ENCODE peak calls at places on chromosomes 4 and X, in ten cellular contexts. B is fibroblast of pulmonary artery, A is kidney glomerular epithelial cell, E is HS-27A, V is astrocyte, N is endothelial cell, P is mammary epithelial cell, X is non-pigmented ciliary epithelial cell, H is nephron progenitor cell, D is NAMALWA. Z is an unnamed sample.

GRCh38 chr4:128565565-128566186 is 243.8 kb upstream of the JADE1 start:
- DNase-seq in B (peak; percentile 71), A (no peak), E (no peak), V (no peak), N (peak; percentile 74), P (no peak), X (no peak), H (peak; percentile 48), D (peak; percentile 55), Z (peak; percentile 3)

GRCh38 chr4:77433102-77433733 is 172.4 kb upstream of the CXCL13 start:
- DNase-seq in B (peak; percentile 60), A (peak; percentile 56), E (peak; percentile 19), V (peak; percentile 21), N (peak; percentile 31), P (peak; percentile 44), X (no peak), H (peak; percentile 13), D (peak; percentile 81), Z (no peak)

GRCh38 chrX:9947395-9947794 is 19.8 kb upstream of the CLDN34 start:
- DNase-seq in B (no peak), A (no peak), E (no peak), V (no peak), N (no peak), P (no peak), X (no peak), H (no peak), D (no peak), Z (no peak)

GRCh38 chr4:113760094-113760851 is 1.3 kb downstream of the CAMK2D start:
- DNase-seq in B (peak; percentile 65), A (peak; percentile 53), E (no peak), V (peak; percentile 52), N (no peak), P (peak; percentile 59), X (no peak), H (peak; percentile 39), D (peak; percentile 64), Z (peak; percentile 20)

GRCh38 chr4:183356931-183357675 is 34.9 kb upstream of the CLDN24 start:
- DNase-seq in B (no peak), A (no peak), E (no peak), V (no peak), N (no peak), P (peak; percentile 98), X (no peak), H (no peak), D (no peak), Z (no peak)

GRCh38 chr4:38499101-38499500 is 164.9 kb upstream of the KLF3 start:
- DNase-seq in B (no peak), A (no peak), E (no peak), V (peak; percentile 65), N (no peak), P (no peak), X (no peak), H (no peak), D (no peak), Z (no peak)

GRCh38 chrX:1086444-1087409 is 125.7 kb downstream of the CRLF2 start:
- DNase-seq in B (no peak), A (no peak), E (no peak), V (no peak), N (no peak), P (peak; percentile 6), X (no peak), H (no peak), D (no peak), Z (no peak)

GRCh38 chrX:47862680-47863079 is 26.0 kb downstream of the ZNF81 start:
- DNase-seq in B (no peak), A (peak; percentile 1), E (no peak), V (no peak), N (no peak), P (no peak), X (no peak), H (no peak), D (no peak), Z (no peak)

GRCh38 chrX:57918750-57919436 is 8.6 kb upstream of the ZXDA start:
- DNase-seq in B (peak; percentile 52), A (no peak), E (no peak), V (no peak), N (no peak), P (no peak), X (no peak), H (no peak), D (peak; percentile 57), Z (peak; percentile 10)